ENCODE peak calls at places on chromosomes 11 and 22, in four cellular contexts. One of them, this sample, is unnamed.
A peak's percentile ranks its signal among the peaks of the same experiment; 100 is the strongest.

GRCh38 chr22:32053165-32053755 is 10.2 kb downstream of the SLC5A1 start:
- DNase-seq in DND-41: no peak
- DNase-seq in left lung: no peak
- DNase-seq in sigmoid colon: no peak
- DNase-seq in this sample: no peak

GRCh38 chr11:86775342-86775741 is 25.0 kb upstream of the PRSS23 start:
- DNase-seq in left lung: no peak
- DNase-seq in DND-41: no peak
- DNase-seq in sigmoid colon: no peak
- DNase-seq in this sample: no peak

GRCh38 chr11:117205211-117205818 is 6.1 kb downstream of the TAGLN start:
- DNase-seq in DND-41: no peak
- DNase-seq in left lung: peak; percentile 60
- DNase-seq in sigmoid colon: no peak
- DNase-seq in this sample: no peak

GRCh38 chr11:10454902-10455631 is at the start of gene AMPD3:
- DNase-seq in DND-41: no peak
- DNase-seq in left lung: no peak
- DNase-seq in sigmoid colon: peak; percentile 80
- DNase-seq in this sample: no peak

GRCh38 chr11:2911088-2912037 is 17.9 kb downstream of the PHLDA2 start:
- DNase-seq in DND-41: no peak
- DNase-seq in left lung: no peak
- DNase-seq in sigmoid colon: no peak
- DNase-seq in this sample: no peak

GRCh38 chr22:11627798-11628650 is 3900.0 kb upstream of the OR11H1 start:
- DNase-seq in left lung: peak; percentile 84
- DNase-seq in DND-41: no peak
- DNase-seq in sigmoid colon: no peak
- DNase-seq in this sample: no peak

GRCh38 chr11:67652965-67653845 is 2.7 kb upstream of the ACY3 start:
- DNase-seq in sigmoid colon: no peak
- DNase-seq in left lung: peak; percentile 19
- DNase-seq in DND-41: no peak
- DNase-seq in this sample: no peak

GRCh38 chr11:57356179-57356757 is 18.1 kb downstream of the P2RX3 start:
- DNase-seq in sigmoid colon: no peak
- DNase-seq in DND-41: no peak
- DNase-seq in left lung: no peak
- DNase-seq in this sample: no peak

GRCh38 chr11:76629853-76630599 is 40.5 kb downstream of the LRRC32 start:
- DNase-seq in DND-41: no peak
- DNase-seq in left lung: peak; percentile 88
- DNase-seq in sigmoid colon: peak; percentile 89
- DNase-seq in this sample: no peak

GRCh38 chr11:8090756-8091155 is 9.7 kb downstream of the TUB start:
- DNase-seq in DND-41: peak; percentile 48
- DNase-seq in left lung: no peak
- DNase-seq in sigmoid colon: peak; percentile 62
- DNase-seq in this sample: peak; percentile 89

GRCh38 chr11:44608654-44609027 is 43.2 kb downstream of the CD82 start:
- DNase-seq in left lung: no peak
- DNase-seq in sigmoid colon: no peak
- DNase-seq in DND-41: no peak
- DNase-seq in this sample: no peak

GRCh38 chr11:27934830-27935145 is 173.2 kb downstream of the KIF18A start:
- DNase-seq in sigmoid colon: no peak
- DNase-seq in DND-41: no peak
- DNase-seq in left lung: no peak
- DNase-seq in this sample: no peak

GRCh38 chr11:9066432-9066925 is 24.9 kb downstream of the SCUBE2 start:
- DNase-seq in DND-41: no peak
- DNase-seq in left lung: no peak
- DNase-seq in sigmoid colon: no peak
- DNase-seq in this sample: no peak

GRCh38 chr11:57903441-57904123 is 120.1 kb upstream of the OR9Q1 start:
- DNase-seq in sigmoid colon: no peak
- DNase-seq in left lung: no peak
- DNase-seq in DND-41: peak; percentile 10
- DNase-seq in this sample: no peak

GRCh38 chr11:24086921-24087320 is 409.9 kb upstream of the LUZP2 start:
- DNase-seq in sigmoid colon: no peak
- DNase-seq in DND-41: no peak
- DNase-seq in left lung: no peak
- DNase-seq in this sample: no peak

GRCh38 chr11:20647976-20648565 is 21.3 kb upstream of the NELL1 start:
- DNase-seq in left lung: no peak
- DNase-seq in DND-41: peak; percentile 53
- DNase-seq in sigmoid colon: no peak
- DNase-seq in this sample: peak; percentile 32

GRCh38 chr11:113045146-113045545 is 83.9 kb downstream of the NCAM1 start:
- DNase-seq in left lung: no peak
- DNase-seq in DND-41: no peak
- DNase-seq in sigmoid colon: no peak
- DNase-seq in this sample: no peak

GRCh38 chr11:102784380-102784779 is 4.0 kb upstream of the MMP10 start:
- DNase-seq in DND-41: no peak
- DNase-seq in sigmoid colon: no peak
- DNase-seq in left lung: no peak
- DNase-seq in this sample: no peak

GRCh38 chr11:462107-462890 is 12.2 kb downstream of the PTDSS2 start:
- DNase-seq in sigmoid colon: no peak
- DNase-seq in left lung: peak; percentile 59
- DNase-seq in DND-41: no peak
- DNase-seq in this sample: no peak

GRCh38 chr22:50553310-50553709 is 7.6 kb downstream of the KLHDC7B start:
- DNase-seq in left lung: no peak
- DNase-seq in sigmoid colon: no peak
- DNase-seq in DND-41: no peak
- DNase-seq in this sample: no peak

GRCh38 chr11:117870176-117870952 is 6.1 kb downstream of the FXYD6 start:
- DNase-seq in DND-41: peak; percentile 37
- DNase-seq in sigmoid colon: no peak
- DNase-seq in left lung: no peak
- DNase-seq in this sample: no peak

GRCh38 chr11:11407065-11407737 is 54.2 kb upstream of the CSNK2A3 start:
- DNase-seq in DND-41: no peak
- DNase-seq in left lung: no peak
- DNase-seq in sigmoid colon: peak; percentile 80
- DNase-seq in this sample: no peak

GRCh38 chr11:27839226-27839913 is 139.1 kb upstream of the BDNF start:
- DNase-seq in sigmoid colon: no peak
- DNase-seq in left lung: no peak
- DNase-seq in DND-41: no peak
- DNase-seq in this sample: peak; percentile 24

GRCh38 chr11:73135346-73136284 is 6.5 kb downstream of the FCHSD2 start:
- DNase-seq in sigmoid colon: no peak
- DNase-seq in left lung: no peak
- DNase-seq in DND-41: no peak
- DNase-seq in this sample: no peak

GRCh38 chr22:29478326-29479276 is 1.4 kb upstream of the NEFH start:
- DNase-seq in left lung: no peak
- DNase-seq in DND-41: peak; percentile 77
- DNase-seq in sigmoid colon: no peak
- DNase-seq in this sample: peak; percentile 32

GRCh38 chr11:6576471-6577373 is 26.7 kb downstream of the RRP8 start:
- DNase-seq in left lung: no peak
- DNase-seq in DND-41: peak; percentile 26
- DNase-seq in sigmoid colon: peak; percentile 83
- DNase-seq in this sample: peak; percentile 25

GRCh38 chr11:126268361-126268707 is 361 bp downstream of the SRPRA start:
- DNase-seq in left lung: no peak
- DNase-seq in sigmoid colon: peak; percentile 70
- DNase-seq in DND-41: no peak
- DNase-seq in this sample: no peak

GRCh38 chr11:131658952-131659351 is 288.5 kb downstream of the NTM start:
- DNase-seq in DND-41: peak; percentile 39
- DNase-seq in left lung: no peak
- DNase-seq in sigmoid colon: no peak
- DNase-seq in this sample: peak; percentile 79

GRCh38 chr11:12677131-12677530 is 2.9 kb downstream of the TEAD1 start:
- DNase-seq in DND-41: no peak
- DNase-seq in sigmoid colon: no peak
- DNase-seq in left lung: no peak
- DNase-seq in this sample: no peak

GRCh38 chr11:110000858-110001257 is 92.3 kb upstream of the ZC3H12C start:
- DNase-seq in DND-41: no peak
- DNase-seq in sigmoid colon: no peak
- DNase-seq in left lung: no peak
- DNase-seq in this sample: no peak

GRCh38 chr22:46655861-46656608 is 35.8 kb downstream of the GRAMD4 start:
- DNase-seq in sigmoid colon: no peak
- DNase-seq in left lung: peak; percentile 77
- DNase-seq in DND-41: no peak
- DNase-seq in this sample: no peak

GRCh38 chr22:46656856-46657654 is 36.9 kb downstream of the GRAMD4 start:
- DNase-seq in left lung: peak; percentile 61
- DNase-seq in sigmoid colon: no peak
- DNase-seq in DND-41: no peak
- DNase-seq in this sample: no peak

GRCh38 chr22:46657996-46658947 is 38.1 kb downstream of the GRAMD4 start:
- DNase-seq in left lung: peak; percentile 70
- DNase-seq in sigmoid colon: no peak
- DNase-seq in DND-41: no peak
- DNase-seq in this sample: no peak

GRCh38 chr22:46659059-46659790 is 39.0 kb downstream of the GRAMD4 start:
- DNase-seq in DND-41: no peak
- DNase-seq in left lung: peak; percentile 58
- DNase-seq in sigmoid colon: no peak
- DNase-seq in this sample: no peak

DNA sequence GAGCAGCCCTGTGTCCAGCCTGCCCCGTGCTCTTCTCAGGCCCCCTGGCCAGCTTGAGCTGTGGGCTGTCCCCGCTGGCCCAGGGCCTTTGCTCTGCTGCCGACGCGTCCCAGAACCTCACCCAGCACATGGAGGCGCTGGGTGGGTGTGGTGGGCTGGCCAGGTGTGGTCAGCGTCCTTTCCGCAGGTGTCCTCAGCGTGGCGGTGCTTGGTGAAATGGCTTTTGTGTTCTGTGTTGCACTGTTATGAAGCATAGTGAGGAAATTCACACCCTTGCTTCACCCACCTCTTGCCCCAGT is 37.4 kb downstream of the GRAMD4 start:
- DNase-seq in sigmoid colon: no peak
- DNase-seq in left lung: no peak
- DNase-seq in DND-41: no peak
- DNase-seq in this sample: no peak
- H3K4me3 ChIP-seq in sigmoid colon: no peak overlapping the region
- H3K4me3 ChIP-seq in left lung: no peak overlapping the region
- H3K4me3 ChIP-seq in DND-41: no peak overlapping the region
- H3K4me3 ChIP-seq in this sample: no peak overlapping the region

DNA sequence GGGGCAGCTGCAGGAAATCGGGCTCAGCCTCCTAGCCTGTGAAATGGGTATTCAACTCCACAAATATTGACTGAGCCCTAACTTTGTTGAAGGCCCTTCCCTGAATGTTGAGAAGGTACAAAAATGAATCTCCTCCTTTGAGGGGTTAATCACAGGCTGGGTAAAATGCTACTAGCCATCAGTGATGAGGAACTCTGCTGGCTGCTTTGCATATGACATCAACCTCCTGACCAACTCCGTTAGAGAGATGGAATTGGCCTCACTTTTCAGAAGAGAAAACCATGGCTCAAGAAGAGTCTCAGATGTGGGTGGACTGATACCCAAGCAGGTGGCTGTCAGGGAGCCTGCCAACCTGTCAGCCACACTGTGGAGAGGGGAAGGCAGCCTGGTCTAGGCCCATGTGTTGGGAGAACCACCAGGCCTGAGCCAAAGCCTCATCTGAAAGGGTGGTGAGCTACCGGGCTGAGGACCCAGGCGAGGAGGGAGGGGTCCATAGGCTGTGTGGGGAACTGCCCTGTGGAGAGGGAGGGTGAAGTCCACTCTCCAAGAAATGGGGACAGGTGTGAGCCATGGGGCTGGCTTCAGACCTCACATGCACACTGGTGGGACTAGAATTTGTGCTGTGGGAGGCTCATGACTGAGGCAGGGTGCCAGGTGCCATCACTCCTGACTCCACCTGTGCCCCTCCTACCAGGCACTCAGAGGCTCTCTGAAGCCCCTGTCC is 11.8 kb downstream of the CDCA5 start:
- DNase-seq in left lung: no peak
- DNase-seq in DND-41: no peak
- DNase-seq in sigmoid colon: no peak
- DNase-seq in this sample: no peak
- H3K4me3 ChIP-seq in left lung: no peak overlapping the region
- H3K4me3 ChIP-seq in DND-41: no peak overlapping the region
- H3K4me3 ChIP-seq in sigmoid colon: no peak overlapping the region
- H3K4me3 ChIP-seq in this sample: no peak overlapping the region

GRCh38 chr11:1866226-1866625 is 13.3 kb downstream of the LSP1 start:
- DNase-seq in DND-41: no peak
- DNase-seq in left lung: peak; percentile 50
- DNase-seq in sigmoid colon: no peak
- DNase-seq in this sample: no peak

GRCh38 chr11:1866776-1867175 is 13.9 kb downstream of the LSP1 start:
- DNase-seq in left lung: no peak
- DNase-seq in DND-41: no peak
- DNase-seq in sigmoid colon: no peak
- DNase-seq in this sample: no peak

GRCh38 chr11:1864216-1864615 is 11.3 kb downstream of the LSP1 start:
- DNase-seq in DND-41: no peak
- DNase-seq in sigmoid colon: no peak
- DNase-seq in left lung: peak; percentile 82
- DNase-seq in this sample: no peak

GRCh38 chr11:1863352-1864215 is 10.7 kb downstream of the LSP1 start:
- DNase-seq in sigmoid colon: peak; percentile 94
- DNase-seq in left lung: peak; percentile 89
- DNase-seq in DND-41: peak; percentile 18
- DNase-seq in this sample: no peak

GRCh38 chr11:1864831-1865665 is 12.2 kb downstream of the LSP1 start:
- DNase-seq in DND-41: no peak
- DNase-seq in left lung: peak; percentile 63
- DNase-seq in sigmoid colon: no peak
- DNase-seq in this sample: no peak
- H3K4me3 ChIP-seq in DND-41: no peak overlapping the region
- H3K4me3 ChIP-seq in left lung: no peak overlapping the region
- H3K4me3 ChIP-seq in sigmoid colon: peak overlapping the region; percentile 20
- H3K4me3 ChIP-seq in this sample: no peak overlapping the region

DNA sequence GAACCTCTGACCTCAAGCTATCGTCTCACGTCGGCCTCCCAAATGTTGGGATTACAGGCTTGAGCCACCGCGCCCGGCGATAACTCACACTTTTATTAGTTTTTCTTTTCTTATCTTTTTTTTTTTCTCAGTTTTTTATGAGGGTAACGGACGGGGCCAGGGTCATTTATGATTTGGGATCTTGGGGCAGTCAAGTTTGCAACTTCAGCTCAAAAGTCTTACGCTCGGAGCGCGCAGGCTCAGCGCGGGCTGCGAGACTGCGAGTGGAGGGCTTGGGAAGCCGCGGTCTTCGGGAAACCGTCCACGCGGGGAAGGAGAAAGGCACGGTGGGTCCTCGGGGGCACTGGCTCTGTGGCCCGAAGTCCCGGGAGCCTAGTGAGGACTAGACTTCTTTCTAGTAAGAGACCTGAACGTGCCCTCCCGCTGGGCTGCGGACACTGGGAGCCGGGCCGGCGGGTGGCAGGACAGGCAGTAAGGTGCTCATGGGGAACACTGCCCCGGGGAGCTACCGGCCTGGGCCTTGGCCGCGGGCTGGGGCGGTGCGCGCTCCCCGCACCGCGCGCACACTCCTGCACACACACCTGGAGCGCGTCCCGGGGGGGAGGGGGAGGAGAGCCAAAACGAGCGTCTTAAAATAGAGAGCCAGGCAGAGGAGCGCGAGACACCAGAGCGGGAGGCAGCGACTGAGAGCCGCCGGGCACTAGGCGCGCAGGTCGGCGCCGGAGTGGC is 491 bp upstream of the BARX2 start:
- DNase-seq in left lung: peak; percentile 82
- DNase-seq in sigmoid colon: no peak
- DNase-seq in DND-41: no peak
- DNase-seq in this sample: no peak
- H3K4me3 ChIP-seq in left lung: peak overlapping the region; percentile 17
- H3K4me3 ChIP-seq in sigmoid colon: no peak overlapping the region
- H3K4me3 ChIP-seq in DND-41: no peak overlapping the region
- H3K4me3 ChIP-seq in this sample: no peak overlapping the region